ENCODE peak calls at places on chromosome 15, in six cellular contexts. B, Y, R, E, D and X are unnamed samples.

GRCh38 chr15:41115088-41115651 is 910 bp downstream of the INO80 start:
- DNase-seq in E (peak), D (no peak), Y (peak), B (no peak), R (no peak), X (no peak)

GRCh38 chr15:40090774-40091455 is 17.8 kb downstream of the BMF start:
- DNase-seq in R (no peak), Y (no peak), E (no peak), B (no peak), D (no peak), X (no peak)

GRCh38 chr15:84856731-84857417 is 27.6 kb upstream of the SLC28A1 start:
- DNase-seq in R (no peak), B (no peak), E (no peak), Y (no peak), D (no peak), X (no peak)

GRCh38 chr15:39388118-39388517 is 192.8 kb upstream of the THBS1 start:
- DNase-seq in E (no peak), Y (no peak), B (no peak), R (no peak), D (no peak), X (no peak)

GRCh38 chr15:79948095-79948695 is 22.8 kb downstream of the BCL2A1 start:
- DNase-seq in E (no peak), B (no peak), Y (no peak), D (no peak), R (no peak), X (no peak)

GRCh38 chr15:32898991-32899613 is 181.3 kb downstream of the GREM1 start:
- DNase-seq in D (no peak), B (no peak), R (no peak), E (no peak), Y (no peak), X (no peak)

GRCh38 chr15:47839233-47839867 is 122.0 kb downstream of the SEMA6D start:
- DNase-seq in R (no peak), Y (no peak), D (no peak), B (no peak), E (no peak), X (no peak)

GRCh38 chr15:63045438-63046278 is 3.1 kb downstream of the TPM1 start:
- DNase-seq in E (no peak), Y (peak), B (no peak), D (no peak), R (no peak), X (no peak)

GRCh38 chr15:90561344-90562244 is 31.9 kb downstream of the CRTC3 start:
- DNase-seq in D (peak), B (no peak), R (peak), Y (peak), E (peak), X (no peak)

GRCh38 chr15:69863446-69863845 is 234.3 kb downstream of the TLE3 start:
- DNase-seq in Y (no peak), E (no peak), B (no peak), R (no peak), D (no peak), X (no peak)

GRCh38 chr15:74768099-74768770 is 13.6 kb upstream of the CSK start:
- DNase-seq in D (no peak), E (no peak), Y (no peak), B (no peak), R (no peak), X (no peak)
- H3K4me3 ChIP-seq in D (no peak), E (no peak), Y (no peak), B (no peak), R (no peak), X (no peak)

DNA sequence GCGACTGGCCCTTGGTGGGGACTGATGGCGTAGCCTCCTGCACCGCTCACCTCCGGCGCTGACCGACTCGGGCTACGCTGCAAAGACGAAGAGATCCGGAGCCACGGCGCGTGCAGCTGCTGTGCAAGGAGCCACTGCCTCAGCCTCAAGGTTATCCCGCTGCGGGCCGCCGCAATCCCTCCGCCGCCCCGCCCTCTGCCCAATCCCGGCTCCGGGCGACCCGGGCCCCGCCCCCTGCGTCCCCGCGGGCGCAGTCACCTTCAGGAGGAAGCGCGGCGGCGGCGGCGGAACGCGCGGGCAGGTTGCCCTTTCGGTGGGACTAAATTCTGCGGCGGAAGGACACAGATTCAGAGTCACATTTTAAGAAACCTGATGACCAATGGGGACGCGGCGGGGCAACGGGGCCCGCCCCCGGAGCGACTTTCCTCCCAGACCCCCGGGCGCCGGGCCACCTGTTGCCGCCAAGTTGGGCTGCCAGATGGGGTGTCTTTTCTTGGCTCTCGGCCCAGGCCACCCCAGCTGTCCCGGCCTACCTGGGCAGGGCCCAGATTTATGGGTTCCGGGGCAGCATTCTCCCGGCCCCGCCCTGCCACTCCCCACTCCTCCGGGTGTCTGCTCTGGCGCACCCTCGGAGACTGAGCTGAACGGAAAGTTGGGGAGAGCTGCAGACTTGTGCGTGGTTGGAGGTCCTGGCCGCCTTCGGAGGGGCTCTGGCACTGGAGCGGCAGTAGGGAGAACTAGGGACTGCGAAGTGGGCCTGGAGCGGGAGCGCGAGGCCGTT is at the start of gene PKM:
- DNase-seq in R (peak), B (peak), E (peak), D (peak), Y (peak), X (peak)
- H3K4me3 ChIP-seq in R (peak), B (peak), E (peak), D (peak), Y (peak), X (peak)

DNA sequence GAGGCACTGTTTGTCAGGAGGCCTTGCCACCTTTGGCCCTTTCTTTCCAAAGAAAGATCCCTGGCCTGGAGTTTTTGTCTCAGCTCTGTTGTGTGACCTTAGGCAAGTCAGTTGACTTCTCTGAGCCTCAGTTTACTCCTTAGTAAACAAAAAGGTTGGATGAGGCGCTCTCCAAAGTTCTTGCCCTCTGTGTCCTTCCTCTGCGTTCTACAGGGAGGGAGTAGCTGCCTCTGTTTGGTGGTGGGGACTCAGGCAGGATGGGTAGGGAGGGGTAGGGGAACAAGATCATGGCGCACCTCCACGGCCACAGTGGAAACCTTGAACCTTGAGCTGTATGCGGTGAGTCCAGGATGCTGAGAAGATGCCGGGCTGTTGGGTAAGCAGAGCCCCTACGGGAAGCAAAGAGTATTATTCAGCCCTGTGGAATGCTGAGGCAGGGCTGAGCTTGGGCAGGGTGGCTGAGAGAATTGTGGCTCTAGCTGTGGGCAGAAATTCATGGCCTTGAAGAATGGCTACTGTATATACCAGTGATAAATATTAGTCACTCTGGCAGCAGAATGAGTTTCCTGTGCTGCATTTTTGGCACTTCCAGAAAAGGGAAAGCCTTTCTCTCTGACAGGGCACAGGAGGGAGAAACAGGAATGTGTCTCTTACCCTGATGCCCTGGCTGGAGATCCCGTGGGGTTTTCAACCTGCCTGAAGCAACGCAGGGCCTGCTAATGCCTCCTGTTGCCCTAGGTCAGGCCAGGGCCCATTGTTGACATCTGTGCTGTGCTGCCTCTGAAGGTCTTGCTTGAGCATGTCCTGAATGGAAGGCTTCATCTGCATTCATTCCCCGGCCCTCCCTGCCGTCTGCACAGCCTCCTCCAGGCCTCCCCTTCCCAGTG is 39.9 kb downstream of the SMAD3 start:
- DNase-seq in R (no peak), D (peak), B (peak), E (peak), Y (peak), X (peak)
- H3K4me3 ChIP-seq in R (no peak), D (no peak), B (no peak), E (no peak), Y (no peak), X (no peak)

GRCh38 chr15:26628879-26629529 is 143.9 kb downstream of the GABRB3 start:
- DNase-seq in E (peak), R (peak), D (peak), B (no peak), Y (no peak), X (peak)
- H3K4me3 ChIP-seq in E (peak), R (no peak), D (no peak), B (no peak), Y (no peak), X (peak)